ENCODE peak calls at places on chromosomes 2 and 18, in six cellular contexts. W is astrocyte of the cerebellum; F is stimulated activated CD4-positive, alpha-beta T cell treated with anti-CD3 and anti-CD28 coated beads, Interleukin-1b, Interleukin-23, amount 100 ng/mL, for 24 hours; V is H54; K is KG1; E is NCI-H1092. J is an unnamed sample.

GRCh38 chr2:23467618-23468017 is 82.6 kb downstream of the KLHL29 start:
- DNase-seq in W (no peak), F (no peak), V (no peak), K (no peak), E (no peak), J (no peak)

GRCh38 chr18:69777248-69777647 is 170.4 kb downstream of the CD226 start:
- DNase-seq in W (no peak), F (no peak), V (no peak), K (no peak), E (no peak), J (no peak)

GRCh38 chr2:56008661-56009411 is 85.3 kb upstream of the EFEMP1 start:
- DNase-seq in W (peak), F (no peak), V (no peak), K (no peak), E (peak), J (peak)

GRCh38 chr18:40874233-40874632 is 1080.8 kb upstream of the PIK3C3 start:
- DNase-seq in W (no peak), F (no peak), V (no peak), K (no peak), E (no peak), J (no peak)

GRCh38 chr2:191625016-191625415 is 52.9 kb upstream of the NABP1 start:
- DNase-seq in W (no peak), F (no peak), V (no peak), K (no peak), E (no peak), J (no peak)

GRCh38 chr2:172473167-172473566 is 45.8 kb downstream of the ITGA6 start:
- DNase-seq in W (no peak), F (no peak), V (no peak), K (no peak), E (no peak), J (no peak)

GRCh38 chr2:18829331-18829902 is 240.0 kb upstream of the NT5C1B start:
- DNase-seq in W (no peak), F (no peak), V (no peak), K (no peak), E (no peak), J (no peak)

GRCh38 chr2:119598576-119598975 is 54.3 kb downstream of the CFAP221 start:
- DNase-seq in W (no peak), F (no peak), V (no peak), K (no peak), E (peak), J (no peak)

GRCh38 chr18:49819768-49820662 is 6.7 kb upstream of the ACAA2 start:
- DNase-seq in W (no peak), F (no peak), V (no peak), K (peak), E (no peak), J (no peak)

GRCh38 chr2:56801770-56802169 is 618.0 kb downstream of the CCDC85A start:
- DNase-seq in W (no peak), F (no peak), V (no peak), K (no peak), E (no peak), J (no peak)

GRCh38 chr18:48896875-48897511 is 53.8 kb downstream of the SMAD7 start:
- DNase-seq in W (no peak), F (no peak), V (peak), K (peak), E (no peak), J (peak)

GRCh38 chr2:239293450-239294430 is 107.1 kb downstream of the HDAC4 start:
- DNase-seq in W (no peak), F (no peak), V (no peak), K (no peak), E (no peak), J (no peak)

GRCh38 chr2:134717706-134718094 is 1.1 kb downstream of the TMEM163 start:
- DNase-seq in W (no peak), F (no peak), V (no peak), K (no peak), E (no peak), J (no peak)

GRCh38 chr2:201111096-201111495 is 4.9 kb upstream of the CFLAR start:
- DNase-seq in W (no peak), F (no peak), V (no peak), K (no peak), E (no peak), J (no peak)